ENCODE peak calls at places on chromosomes 7 and 10, in ten cellular contexts. R is fibroblast of lung, H is coronary artery, O is ovary, P is bronchial epithelial cell, B is colonic mucosa, T is PC-3, G is transverse colon, U is pancreas, N is psoas muscle. E is an unnamed sample.

GRCh38 chr10:82319558-82319957 is 444.6 kb downstream of the NRG3 start:
- DNase-seq in B (no peak), H (no peak), N (no peak), R (no peak), P (no peak), O (no peak), U (no peak), T (no peak), G (no peak), E (no peak)

GRCh38 chr10:43355749-43356371 is 15.6 kb upstream of the FXYD4 start:
- DNase-seq in R (peak), O (no peak), G (peak), U (no peak), N (no peak), B (peak), T (peak), P (peak), H (no peak), E (peak)

GRCh38 chr7:118627467-118627866 is 403.0 kb downstream of the ANKRD7 start:
- DNase-seq in U (no peak), T (no peak), B (no peak), G (no peak), H (no peak), R (no peak), O (no peak), N (no peak), P (no peak), E (no peak)

GRCh38 chr10:70600512-70601395 is 1.8 kb downstream of the PRF1 start:
- DNase-seq in N (no peak), U (no peak), G (no peak), P (no peak), H (no peak), T (no peak), R (no peak), O (no peak), B (no peak), E (no peak)

GRCh38 chr10:113583561-113583960 is 30.7 kb downstream of the HABP2 start:
- DNase-seq in P (no peak), U (no peak), B (no peak), O (no peak), T (no peak), G (no peak), H (no peak), N (peak), R (no peak), E (no peak)

GRCh38 chr7:74134117-74134539 is 40.0 kb upstream of the EIF4H start:
- DNase-seq in N (no peak), H (no peak), G (no peak), U (no peak), B (peak), R (no peak), O (no peak), P (peak), T (no peak), E (peak)

GRCh38 chr7:151742713-151743480 is 134.0 kb downstream of the PRKAG2 start:
- DNase-seq in G (no peak), U (no peak), B (no peak), T (no peak), N (no peak), O (no peak), H (no peak), P (no peak), R (no peak), E (no peak)

GRCh38 chr10:77603529-77603927 is 34.1 kb downstream of the KCNMA1 start:
- DNase-seq in H (no peak), T (peak), O (no peak), N (peak), R (peak), B (peak), G (peak), U (peak), P (no peak), E (no peak)

GRCh38 chr7:98215561-98216495 is 4.6 kb downstream of the BHLHA15 start:
- DNase-seq in R (no peak), P (no peak), O (no peak), N (peak), U (peak), G (no peak), T (no peak), B (no peak), H (no peak), E (no peak)

GRCh38 chr7:44395067-44395466 is 69.7 kb upstream of the CAMK2B start:
- DNase-seq in R (no peak), P (no peak), T (no peak), B (no peak), U (no peak), N (no peak), O (no peak), G (no peak), H (no peak), E (no peak)

GRCh38 chr7:157690833-157691382 is 354.1 kb downstream of the DNAJB6 start:
- DNase-seq in T (peak), R (peak), G (peak), N (peak), H (peak), P (peak), U (no peak), O (peak), B (peak), E (peak)

GRCh38 chr7:51121945-51122425 is 194.6 kb downstream of the COBL start:
- DNase-seq in P (peak), N (no peak), H (no peak), G (no peak), U (peak), B (no peak), T (no peak), O (no peak), R (no peak), E (peak)

GRCh38 chr10:93061594-93062498 is 1.2 kb downstream of the CYP26C1 start:
- DNase-seq in H (no peak), T (no peak), P (no peak), N (no peak), G (no peak), R (no peak), O (no peak), U (no peak), B (no peak), E (no peak)

GRCh38 chr10:73827346-73828089 is 16.1 kb upstream of the NDST2 start:
- DNase-seq in H (no peak), R (no peak), G (no peak), N (no peak), O (no peak), U (no peak), P (peak), T (peak), B (no peak), E (no peak)

GRCh38 chr7:36615877-36616276 is 108.4 kb downstream of the AOAH start:
- DNase-seq in P (no peak), T (no peak), U (no peak), G (no peak), O (no peak), B (no peak), N (no peak), H (no peak), R (no peak), E (no peak)

GRCh38 chr10:90885176-90885575 is 13.4 kb downstream of the RPP30 start:
- DNase-seq in P (no peak), N (no peak), B (no peak), O (no peak), T (peak), G (no peak), H (no peak), R (peak), U (no peak), E (peak)

GRCh38 chr7:155584763-155585531 is 38.6 kb upstream of the CNPY1 start:
- DNase-seq in R (peak), B (no peak), N (no peak), U (no peak), T (peak), P (no peak), H (no peak), G (peak), O (no peak), E (no peak)

GRCh38 chr10:47070541-47070940 is 159.3 kb downstream of the PTPN20 start:
- DNase-seq in B (no peak), U (no peak), O (no peak), N (no peak), R (no peak), T (no peak), H (no peak), G (no peak), P (no peak), E (no peak)

GRCh38 chr10:118241229-118242137 is 100.6 kb downstream of the FAM204A start:
- DNase-seq in H (no peak), G (peak), R (peak), B (peak), N (peak), O (peak), U (peak), P (peak), T (peak), E (peak)

GRCh38 chr7:115249080-115249479 is 327.2 kb downstream of the MDFIC start:
- DNase-seq in N (no peak), P (peak), H (no peak), G (no peak), R (peak), B (no peak), U (no peak), T (peak), O (no peak), E (peak)

GRCh38 chr7:36894190-36894589 is 169.9 kb upstream of the AOAH start:
- DNase-seq in H (no peak), T (no peak), R (no peak), G (no peak), N (no peak), O (no peak), P (no peak), B (no peak), U (no peak), E (no peak)

GRCh38 chr7:56110611-56111010 is 4.3 kb upstream of the CHCHD2 start:
- DNase-seq in U (no peak), G (no peak), P (no peak), B (no peak), O (no peak), H (no peak), R (no peak), N (no peak), T (no peak), E (no peak)

GRCh38 chr10:125607689-125608290 is 75.2 kb downstream of the TEX36 start:
- DNase-seq in N (no peak), T (no peak), H (peak), G (no peak), B (no peak), P (peak), O (no peak), U (no peak), R (no peak), E (no peak)

GRCh38 chr7:47565841-47566240 is 16.1 kb downstream of the TNS3 start:
- DNase-seq in U (no peak), N (no peak), R (no peak), B (no peak), G (no peak), O (no peak), H (no peak), T (no peak), P (no peak), E (no peak)

GRCh38 chr7:47383064-47383463 is 198.8 kb downstream of the TNS3 start:
- DNase-seq in H (no peak), U (peak), N (peak), R (peak), P (no peak), B (no peak), T (no peak), G (peak), O (no peak), E (no peak)

DNA sequence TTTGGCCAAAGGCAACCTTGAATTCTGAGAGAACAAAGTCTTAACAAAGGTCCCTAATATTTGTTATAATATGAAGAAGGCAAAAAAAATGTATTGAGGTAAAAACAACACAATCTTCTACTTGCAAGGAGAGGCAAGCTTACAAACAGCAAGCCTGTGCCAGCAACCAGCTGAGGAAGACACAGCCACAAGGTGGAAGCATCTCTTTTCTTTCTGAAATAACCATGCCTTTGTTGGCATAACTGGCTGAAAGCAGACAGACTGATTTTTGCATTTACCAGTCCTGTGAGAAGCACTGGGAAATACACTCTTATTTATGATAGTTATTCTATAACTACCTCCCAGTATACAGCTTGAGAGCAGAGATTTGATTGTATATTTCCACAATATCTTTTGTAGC is 292.0 kb downstream of the PHTF2 start:
- DNase-seq in B (no peak), O (no peak), U (no peak), P (peak), G (no peak), R (peak), H (no peak), N (no peak), T (no peak), E (peak)
- TF ChIP-seq CTCF in B (no peak), O (no peak), U (no peak), P (peak), G (no peak), R (no peak), H (no peak), N (no peak), T (peak), E (peak)

GRCh38 chr7:117313582-117313981 is 9.3 kb downstream of the WNT2 start:
- DNase-seq in R (peak), N (no peak), G (no peak), H (no peak), P (no peak), T (no peak), O (no peak), U (no peak), B (no peak), E (no peak)

GRCh38 chr7:117308891-117309290 is 14.0 kb downstream of the WNT2 start:
- DNase-seq in R (no peak), N (no peak), T (no peak), B (no peak), H (no peak), O (no peak), P (no peak), U (no peak), G (no peak), E (no peak)

DNA sequence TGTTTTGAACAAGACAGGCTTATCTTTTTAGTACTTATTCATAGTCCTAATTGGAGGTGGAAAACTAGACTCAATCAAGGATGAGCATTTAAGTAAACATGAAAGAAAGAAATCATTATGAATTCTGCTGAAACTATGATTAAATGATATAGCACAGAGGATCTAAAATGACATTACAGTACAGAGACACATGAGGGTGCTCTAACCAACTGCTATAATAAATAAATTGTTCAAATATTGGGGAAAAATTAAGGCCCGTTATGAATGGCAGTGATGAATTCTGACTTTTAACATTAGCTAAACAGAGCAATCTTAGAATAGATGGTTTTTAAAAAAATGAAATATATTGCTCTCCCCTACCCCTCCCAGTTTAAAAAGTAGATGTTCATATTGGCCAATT is 10.3 kb downstream of the WNT2 start:
- DNase-seq in H (no peak), O (no peak), P (no peak), T (no peak), N (no peak), R (peak), B (no peak), U (no peak), G (no peak), E (peak)
- TF ChIP-seq CTCF in H (no peak), O (no peak), P (peak), T (peak), N (no peak), R (no peak), B (no peak), U (peak), G (no peak), E (peak)

GRCh38 chr7:4888161-4888560 is 4.6 kb upstream of the RADIL start:
- DNase-seq in B (no peak), T (peak), P (no peak), R (no peak), H (no peak), O (no peak), U (no peak), N (no peak), G (no peak), E (no peak)
- TF ChIP-seq CTCF in B (no peak), T (no peak), P (no peak), R (no peak), H (no peak), O (no peak), U (no peak), N (no peak), G (no peak), E (no peak)

GRCh38 chr10:108783897-108784296 is 1139.4 kb downstream of the XPNPEP1 start:
- DNase-seq in P (peak), B (peak), T (peak), R (peak), G (no peak), O (no peak), H (no peak), U (no peak), N (no peak), E (peak)
- TF ChIP-seq CTCF in P (peak), B (no peak), T (peak), R (no peak), G (no peak), O (no peak), H (no peak), U (no peak), N (no peak), E (peak)

DNA sequence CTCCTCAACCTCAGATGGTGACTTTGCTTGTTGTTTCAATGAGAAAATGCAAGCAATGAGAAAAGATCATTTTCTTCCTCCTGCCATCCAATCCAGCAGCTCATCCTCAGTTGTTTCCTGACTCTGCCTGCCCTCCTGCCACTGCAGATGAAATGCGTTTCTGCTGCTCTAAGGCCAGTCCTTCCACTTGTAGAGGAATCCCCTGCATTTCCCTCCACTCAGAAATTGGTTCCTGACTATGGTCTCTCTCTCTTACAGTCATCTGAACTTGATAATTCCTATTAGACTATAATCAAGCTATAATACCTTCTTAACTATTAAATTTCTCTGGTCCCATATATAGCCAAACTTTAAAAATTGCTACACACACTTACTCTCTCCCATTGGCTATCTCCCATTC is 14.4 kb downstream of the ITGA8 start:
- DNase-seq in O (no peak), N (no peak), G (no peak), B (no peak), U (no peak), R (no peak), H (no peak), T (no peak), P (no peak), E (no peak)
- TF ChIP-seq CTCF in O (no peak), N (no peak), G (no peak), B (no peak), U (no peak), R (no peak), H (no peak), T (no peak), P (no peak), E (no peak)

DNA sequence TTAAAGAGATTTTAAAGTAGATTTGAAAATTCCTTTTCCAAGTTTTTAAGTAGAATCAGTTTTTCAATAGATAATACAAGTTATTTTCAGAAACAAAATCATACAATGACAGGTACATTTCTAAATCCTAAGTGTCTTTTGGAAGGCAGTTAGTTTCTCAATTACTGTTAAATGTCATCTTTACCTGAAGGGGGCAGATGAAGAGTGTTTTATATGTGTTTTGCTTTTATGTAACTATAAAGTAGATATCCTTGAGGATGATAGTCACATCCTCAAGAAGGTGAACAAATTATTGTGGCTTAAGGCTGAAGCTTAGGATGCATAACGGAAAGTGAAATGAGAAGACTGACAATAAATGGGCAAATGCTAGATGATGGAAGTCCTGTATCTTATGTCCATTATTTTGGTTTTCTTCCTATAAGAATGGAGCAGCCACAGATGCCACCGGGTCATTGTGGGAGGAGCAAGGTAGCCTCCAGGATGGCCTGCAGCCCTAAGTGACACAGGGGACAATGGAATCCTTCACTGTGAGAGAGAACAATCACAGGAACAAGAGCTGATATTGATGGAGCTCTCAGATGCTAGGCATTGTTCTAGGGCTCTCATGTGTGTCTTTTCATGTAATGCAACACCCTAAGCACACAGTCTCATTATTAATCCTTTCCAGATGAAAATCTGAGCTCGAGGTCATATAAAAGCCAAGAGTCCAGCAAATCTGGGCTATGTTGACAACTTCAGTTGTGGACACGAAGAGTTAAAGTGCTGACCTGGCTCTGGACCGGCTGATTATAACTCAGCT is 14.1 kb upstream of the MKX start:
- DNase-seq in H (no peak), O (no peak), T (peak), B (no peak), U (no peak), R (peak), N (no peak), P (no peak), G (no peak), E (no peak)
- TF ChIP-seq CTCF in H (no peak), O (no peak), T (peak), B (no peak), U (peak), R (no peak), N (no peak), P (no peak), G (no peak), E (no peak)

GRCh38 chr7:121395961-121396757 is at the start of gene FAM3C:
- DNase-seq in H (peak), U (peak), B (peak), O (peak), G (peak), N (peak), R (peak), T (peak), P (peak), E (peak)

GRCh38 chr7:121397346-121397745 is 1.2 kb upstream of the FAM3C start:
- DNase-seq in R (no peak), P (no peak), O (no peak), T (no peak), U (no peak), G (no peak), H (no peak), B (no peak), N (no peak), E (no peak)

GRCh38 chr7:121395494-121395960 is 581 bp downstream of the FAM3C start:
- DNase-seq in O (no peak), P (peak), R (no peak), B (peak), G (peak), H (no peak), N (no peak), U (no peak), T (peak), E (no peak)

GRCh38 chr7:121397832-121398231 is 1.7 kb upstream of the FAM3C start:
- DNase-seq in B (no peak), G (no peak), N (no peak), H (no peak), T (no peak), R (no peak), P (no peak), U (no peak), O (no peak), E (no peak)

DNA sequence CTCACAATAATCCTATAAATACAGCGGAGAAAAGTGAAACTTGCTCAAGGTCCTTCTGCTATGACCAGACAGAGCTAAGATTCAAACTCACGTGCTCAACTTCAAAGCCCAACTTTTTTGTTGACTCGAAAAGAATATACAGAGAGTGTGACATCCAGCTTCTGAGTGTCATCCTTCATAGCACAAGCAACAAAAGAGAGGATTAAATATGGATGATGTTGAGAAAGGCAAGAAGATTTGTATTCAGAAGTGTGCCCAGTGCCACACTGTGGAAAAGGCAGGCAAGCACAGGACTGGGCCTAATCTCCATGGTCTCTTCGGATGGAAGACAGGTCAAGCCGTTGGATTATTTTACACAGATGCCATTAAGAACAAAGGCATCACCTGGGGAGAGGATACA is 2.1 kb upstream of the FAM3C start:
- DNase-seq in N (no peak), U (no peak), B (no peak), G (no peak), T (peak), O (no peak), P (no peak), R (no peak), H (no peak), E (no peak)
- TF ChIP-seq CTCF in N (no peak), U (peak), B (no peak), G (no peak), T (peak), O (no peak), P (no peak), R (no peak), H (no peak), E (no peak)